ENCODE peak calls at places on chromosomes 1 and 21, in ten cellular contexts. M is right cardiac atrium; C is effector memory CD4-positive, alpha-beta T cell; N is IMR-90; F is OCI-LY7; T is adrenal gland; S is tibial artery; A is testis; L is PC-9; Z is colonic mucosa. R is an unnamed sample. For H3K4me1, the result is how much of the 10 kb centered on the place peaks cover.

GRCh38 chr1:164755674-164756073 is 196.7 kb downstream of the PBX1 start:
- DNase-seq in T (no peak), M (no peak), C (no peak), L (no peak), Z (no peak), A (no peak), F (no peak), N (no peak), S (no peak), R (no peak)

GRCh38 chr1:15388201-15388880 is 21.3 kb upstream of the EFHD2 start:
- DNase-seq in Z (no peak), A (no peak), S (no peak), M (no peak), F (no peak), N (no peak), T (no peak), L (no peak), C (no peak), R (no peak)

GRCh38 chr21:37767984-37768383 is 148.3 kb downstream of the KCNJ6 start:
- DNase-seq in N (peak), Z (no peak), T (no peak), S (no peak), M (no peak), F (no peak), A (no peak), C (no peak), L (no peak), R (no peak)

GRCh38 chr1:80910426-80910825 is 890.3 kb upstream of the ADGRL2 start:
- DNase-seq in N (no peak), T (no peak), A (no peak), M (no peak), S (no peak), F (no peak), L (no peak), C (no peak), Z (no peak), R (no peak)

GRCh38 chr1:14889937-14890440 is 263.6 kb upstream of the TMEM51 start:
- DNase-seq in N (no peak), A (no peak), L (no peak), S (no peak), F (no peak), C (no peak), Z (no peak), T (no peak), M (no peak), R (no peak)

GRCh38 chr21:19510653-19511052 is 1107.1 kb upstream of the TMPRSS15 start:
- DNase-seq in S (no peak), L (no peak), N (no peak), A (no peak), Z (no peak), T (no peak), F (no peak), M (no peak), C (no peak), R (no peak)

GRCh38 chr1:193321242-193321842 is 134.9 kb upstream of the B3GALT2 start:
- DNase-seq in T (no peak), Z (no peak), C (no peak), L (no peak), S (no peak), M (peak), A (no peak), N (no peak), F (no peak), R (no peak)

GRCh38 chr1:111221633-111222286 is 5.8 kb upstream of the CHI3L2 start:
- DNase-seq in A (no peak), S (no peak), Z (peak), T (no peak), M (no peak), N (peak), F (peak), C (no peak), L (no peak), R (no peak)

GRCh38 chr1:180633092-180634045 is 1.5 kb downstream of the XPR1 start:
- DNase-seq in C (no peak), F (peak), L (no peak), Z (no peak), M (no peak), A (no peak), T (no peak), N (peak), S (no peak), R (no peak)

GRCh38 chr1:75630004-75630403 is 19.1 kb upstream of the SLC44A5 start:
- DNase-seq in Z (no peak), C (no peak), T (no peak), N (no peak), A (no peak), L (no peak), F (no peak), S (no peak), M (no peak), R (no peak)

GRCh38 chr1:202600432-202601041 is 109.7 kb downstream of the SYT2 start:
- DNase-seq in M (no peak), C (no peak), T (no peak), S (no peak), A (no peak), L (no peak), F (no peak), Z (no peak), N (no peak), R (no peak)

GRCh38 chr1:61406467-61406866 is 318.5 kb downstream of the TM2D1 start:
- DNase-seq in S (no peak), T (no peak), C (no peak), L (no peak), N (no peak), A (no peak), Z (no peak), M (no peak), F (no peak), R (no peak)

GRCh38 chr1:54282101-54282847 is 82.3 kb downstream of the MRPL37 start:
- DNase-seq in A (no peak), N (no peak), S (no peak), M (no peak), F (no peak), C (no peak), Z (no peak), L (no peak), T (no peak), R (peak)

GRCh38 chr1:54465351-54465811 is 59.2 kb upstream of the SSBP3 start:
- DNase-seq in L (no peak), F (no peak), A (no peak), S (no peak), M (peak), Z (no peak), T (no peak), N (no peak), C (no peak), R (peak)

GRCh38 chr21:38286739-38287426 is 30.1 kb downstream of the KCNJ15 start:
- DNase-seq in T (no peak), M (no peak), L (no peak), Z (no peak), S (no peak), N (no peak), A (no peak), C (no peak), F (no peak), R (no peak)

GRCh38 chr21:20968391-20968790 is 29.8 kb upstream of the NCAM2 start:
- DNase-seq in S (no peak), F (no peak), M (no peak), Z (no peak), C (no peak), L (no peak), N (no peak), T (no peak), A (no peak), R (no peak)

GRCh38 chr1:244461254-244462071 is at the start of gene CATSPERE:
- DNase-seq in M (peak), N (peak), Z (peak), T (peak), C (peak), L (peak), S (peak), F (peak), A (peak), R (peak)

GRCh38 chr1:233045591-233045990 is 95.2 kb downstream of the NTPCR start:
- DNase-seq in T (no peak), F (no peak), S (no peak), M (no peak), A (no peak), L (no peak), Z (no peak), C (no peak), N (peak), R (no peak)

GRCh38 chr1:172054172-172054571 is 212.9 kb downstream of the DNM3 start:
- DNase-seq in N (no peak), L (no peak), S (no peak), T (no peak), M (no peak), A (no peak), Z (no peak), F (no peak), C (no peak), R (no peak)

GRCh38 chr1:150484431-150484830 is 2.8 kb upstream of the TARS2 start:
- DNase-seq in A (no peak), N (peak), S (no peak), T (no peak), C (no peak), Z (no peak), F (no peak), L (no peak), M (no peak), R (no peak)

DNA sequence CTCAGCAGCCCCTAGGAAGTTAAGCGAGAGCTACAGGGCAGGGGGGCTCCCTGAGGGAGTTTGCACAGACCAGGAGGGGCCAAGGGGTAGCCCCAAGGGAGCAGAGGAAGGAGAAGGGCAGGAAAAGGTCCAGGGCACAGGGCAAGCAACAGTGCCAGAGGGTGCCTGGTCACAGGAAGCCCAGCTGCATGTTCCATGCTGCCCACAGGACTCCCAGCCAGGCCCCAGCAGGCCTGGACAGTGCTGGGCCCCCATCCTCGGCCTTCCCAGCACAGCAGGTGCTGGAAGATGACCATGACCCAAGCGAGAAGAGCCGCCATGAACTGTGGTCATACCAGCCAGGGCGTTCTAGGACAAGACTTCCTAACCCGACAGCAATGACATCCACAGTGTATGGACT is 11.0 kb downstream of the KLHL21 start:
- DNase-seq in N (no peak), S (no peak), F (no peak), M (no peak), A (no peak), Z (no peak), C (no peak), L (no peak), T (no peak), R (no peak)
- H3K4me1 ChIP-seq in N (under half), S (half or more), F (under half), M (under half), A (under half), Z (under half), C (under half), L (under half), T (under half), R (under half)

DNA sequence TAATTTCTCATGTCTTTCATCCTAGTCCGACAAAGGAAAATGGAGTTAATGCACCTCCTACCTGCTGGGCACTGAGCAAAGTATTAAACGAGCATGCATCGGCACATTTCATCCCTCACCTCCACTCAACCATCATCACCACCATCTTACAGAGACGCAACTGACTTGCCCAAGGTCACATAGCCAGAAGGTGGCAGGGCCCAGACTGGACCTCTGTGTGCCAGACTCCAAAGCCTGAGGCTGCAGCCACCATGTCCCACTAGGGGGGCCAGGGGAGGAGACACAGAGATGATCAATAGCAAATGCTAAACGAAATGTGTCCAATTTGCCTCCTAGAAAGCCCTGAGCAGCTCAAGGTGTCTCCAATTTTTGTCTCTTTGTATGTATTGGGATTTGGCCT is 163.7 kb upstream of the EDN2 start:
- DNase-seq in N (no peak), L (no peak), M (peak), Z (no peak), T (no peak), C (no peak), A (no peak), F (no peak), S (no peak), R (no peak)
- H3K4me1 ChIP-seq in N (under half), L (under half), M (under half), Z (under half), T (under half), C (under half), A (under half), F (under half), S (under half), R (under half)

GRCh38 chr1:11807087-11807486 is 1.1 kb downstream of the CLCN6 start:
- DNase-seq in N (no peak), L (no peak), T (no peak), A (no peak), S (no peak), Z (peak), C (no peak), M (no peak), F (no peak), R (no peak)

GRCh38 chr1:11806307-11806936 is 431 bp downstream of the CLCN6 start:
- DNase-seq in A (peak), M (no peak), N (peak), F (no peak), Z (peak), T (peak), L (no peak), S (peak), C (no peak), R (peak)

GRCh38 chr1:11805454-11806306 is at the start of the genes CLCN6 and MTHFR:
- DNase-seq in M (peak), F (peak), T (peak), N (peak), C (peak), L (peak), Z (peak), S (peak), A (peak), R (peak)

GRCh38 chr1:11802973-11803885 is 2.5 kb downstream of the MTHFR start:
- DNase-seq in S (peak), A (peak), N (peak), T (peak), M (peak), F (peak), L (peak), C (peak), Z (peak), R (peak)

GRCh38 chr1:11804666-11805453 is 904 bp downstream of the MTHFR start:
- DNase-seq in L (no peak), S (peak), C (no peak), F (no peak), Z (peak), T (peak), M (peak), A (peak), N (peak), R (peak)
- H3K4me1 ChIP-seq in L (under half), S (half or more), C (under half), F (half or more), Z (under half), T (under half), M (under half), A (under half), N (under half), R (under half)

GRCh38 chr1:28112388-28113311 is 24.2 kb upstream of the EYA3 start:
- DNase-seq in S (peak), M (no peak), T (no peak), Z (peak), L (peak), A (peak), C (no peak), F (peak), N (peak), R (no peak)
- H3K4me1 ChIP-seq in S (under half), M (under half), T (under half), Z (under half), L (under half), A (under half), C (under half), F (under half), N (under half), R (under half)

DNA sequence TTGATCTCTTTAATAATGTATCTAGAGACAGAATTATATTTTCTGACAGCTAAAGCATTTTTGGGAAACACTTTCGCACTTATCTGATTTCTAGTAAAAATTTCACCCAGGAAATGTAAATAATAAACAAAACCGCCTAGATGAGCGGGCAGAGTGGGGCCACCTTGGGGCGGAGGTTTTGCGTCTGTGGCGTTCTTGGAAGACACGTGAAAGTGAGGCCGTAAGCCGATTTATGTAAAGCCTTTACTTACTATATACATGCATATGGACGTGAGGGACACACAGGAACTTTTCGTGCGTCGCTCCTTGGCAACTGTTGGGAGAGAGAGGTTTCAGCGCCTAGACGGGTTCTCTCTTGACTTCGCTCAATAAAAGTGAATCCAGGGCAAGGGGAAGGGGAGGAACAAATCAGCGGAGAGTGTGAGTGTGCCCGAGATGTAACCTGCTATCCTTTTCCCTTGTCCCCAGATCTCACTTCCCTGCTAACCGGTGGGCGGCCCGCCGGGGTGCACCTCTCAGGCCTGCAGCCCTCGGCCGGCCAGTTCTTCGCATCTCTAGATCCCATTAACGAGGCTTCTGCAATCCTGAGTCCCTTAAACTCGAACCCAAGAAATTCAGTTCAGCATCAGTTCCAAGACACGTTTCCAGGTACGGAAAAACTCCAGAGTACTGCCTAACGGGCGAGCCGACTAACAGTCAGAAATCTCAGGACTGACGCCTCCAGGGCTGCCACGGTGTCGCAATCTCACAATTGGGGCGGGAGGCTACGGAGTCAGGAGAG is 1.7 kb downstream of the HLX start:
- DNase-seq in N (peak), T (peak), Z (peak), F (no peak), A (no peak), C (no peak), L (peak), S (peak), M (peak), R (peak)
- H3K4me1 ChIP-seq in N (under half), T (under half), Z (under half), F (under half), A (under half), C (under half), L (under half), S (under half), M (under half), R (under half)

DNA sequence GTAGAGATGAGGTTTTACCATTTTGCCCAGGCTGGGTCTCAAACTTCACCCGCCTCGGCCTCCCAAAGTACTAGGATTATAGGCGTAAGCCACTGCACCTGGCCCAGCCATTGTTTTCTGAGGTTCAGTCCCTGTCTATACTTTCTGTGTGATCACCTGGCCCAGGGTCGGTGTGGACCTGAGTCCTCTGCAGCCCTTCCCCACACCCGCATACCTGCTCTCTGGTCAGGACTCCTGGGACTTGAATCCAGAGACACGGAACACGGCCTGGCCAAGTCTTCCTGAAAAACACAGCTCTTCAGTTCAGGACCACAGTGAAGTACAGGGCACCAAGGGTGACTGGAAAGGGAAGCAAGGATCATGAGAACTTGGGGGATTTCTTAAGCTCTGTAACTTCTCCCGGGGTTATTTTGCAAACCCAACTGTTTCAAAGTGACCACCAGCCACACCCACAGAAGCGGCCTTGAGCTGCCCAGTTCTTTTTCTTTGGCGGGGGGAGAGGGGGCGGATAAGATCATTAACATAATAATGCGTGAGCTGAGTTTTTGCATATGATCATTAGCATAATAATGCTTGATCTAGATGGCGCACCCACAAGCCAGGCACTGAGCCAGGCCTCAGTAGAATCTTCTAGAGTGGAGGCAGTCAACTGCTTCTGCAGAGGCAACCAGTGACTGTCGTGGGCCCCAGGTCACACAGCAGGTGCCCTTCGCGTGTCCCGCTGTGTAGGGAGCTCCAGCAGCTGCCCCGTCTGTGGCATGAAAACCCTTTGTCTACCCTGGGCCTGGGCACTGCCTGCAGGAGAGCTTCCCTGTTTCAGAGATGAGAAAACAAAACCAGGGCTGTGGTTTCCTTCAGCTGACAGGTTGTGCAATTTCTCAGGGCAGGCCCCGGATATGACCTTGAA is 1.7 kb upstream of the NADK start:
- DNase-seq in L (peak), S (peak), F (peak), A (peak), Z (peak), T (peak), M (peak), C (peak), N (peak), R (peak)
- H3K4me1 ChIP-seq in L (half or more), S (half or more), F (half or more), A (half or more), Z (under half), T (half or more), M (under half), C (half or more), N (under half), R (under half)

DNA sequence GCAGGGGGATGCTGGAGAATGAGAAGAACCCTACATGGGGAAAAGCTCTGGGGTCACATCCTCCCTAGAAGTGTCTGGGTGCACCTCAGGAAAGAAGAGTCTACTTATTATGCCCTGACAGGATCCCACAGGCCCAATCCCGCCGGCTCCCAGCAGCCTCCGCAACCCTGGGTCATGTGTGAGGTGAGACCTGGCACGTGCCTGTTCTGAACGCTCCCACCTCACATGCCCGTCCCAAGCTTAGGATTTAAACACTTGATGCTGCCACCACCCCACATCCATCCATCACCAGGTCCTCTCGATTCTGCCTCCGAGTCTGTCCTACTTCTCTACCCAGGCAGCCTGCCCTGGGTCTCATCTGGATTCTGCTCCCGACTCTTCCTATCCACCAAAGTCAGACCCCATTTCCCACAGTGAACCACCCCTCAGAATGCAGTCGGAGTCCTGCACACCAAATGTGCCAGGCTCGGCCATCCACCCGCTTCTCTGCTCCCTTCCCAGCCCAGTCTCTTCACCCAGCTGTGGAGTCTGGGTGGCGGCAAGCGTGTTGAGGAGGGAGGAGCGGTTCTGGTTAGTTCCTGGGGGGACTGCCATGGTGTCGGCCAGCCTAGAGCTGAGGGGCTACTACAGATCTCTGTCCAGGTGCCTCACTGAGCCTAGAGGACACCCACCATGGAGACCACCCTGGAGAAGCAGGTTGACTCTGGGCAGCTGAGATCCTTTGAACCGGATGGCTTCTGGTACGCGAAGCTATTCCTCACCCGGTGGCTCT is 23.9 kb downstream of the SLC2A1 start:
- DNase-seq in N (no peak), T (no peak), M (no peak), Z (peak), A (no peak), S (peak), C (no peak), L (no peak), F (no peak), R (peak)
- H3K4me1 ChIP-seq in N (under half), T (under half), M (under half), Z (half or more), A (under half), S (under half), C (half or more), L (half or more), F (half or more), R (under half)